ENCODE peak calls at places on chromosomes 13 and 19, in four cellular contexts. M is NCI-H524; O is smooth muscle cell of the brain vasculature; Y is CD8-positive, alpha-beta memory T cell. L is an unnamed sample.

GRCh38 chr19:14081797-14082674 is 3.5 kb downstream of the C19orf67 start:
- DNase-seq in Y (no peak), M (no peak), O (no peak), L (no peak)

GRCh38 chr19:38722947-38723605 is 21.2 kb downstream of the CAPN12 start:
- DNase-seq in M (no peak), Y (no peak), O (no peak), L (no peak)

GRCh38 chr19:7366701-7367420 is 18.1 kb downstream of the ARHGEF18 start:
- DNase-seq in Y (no peak), O (no peak), M (no peak), L (peak; percentile 16)

GRCh38 chr13:51211910-51212309 is 10.3 kb upstream of the FAM124A start:
- DNase-seq in O (no peak), M (no peak), Y (no peak), L (no peak)

GRCh38 chr13:106432636-106433035 is 102.8 kb downstream of the EFNB2 start:
- DNase-seq in M (no peak), O (no peak), Y (no peak), L (no peak)

GRCh38 chr19:50838239-50838638 is 4.9 kb upstream of the KLK15 start:
- DNase-seq in Y (no peak), M (no peak), O (no peak), L (no peak)

GRCh38 chr19:1913781-1914577 is 8.8 kb downstream of the ADAT3 start:
- DNase-seq in M (no peak), O (no peak), Y (no peak), L (no peak)

GRCh38 chr13:32840840-32841713 is 175.1 kb upstream of the KL start:
- DNase-seq in M (no peak), Y (no peak), O (no peak), L (no peak)

GRCh38 chr13:51817717-51818116 is 13.8 kb upstream of the DHRS12 start:
- DNase-seq in O (no peak), M (no peak), Y (no peak), L (no peak)

GRCh38 chr19:10686661-10687517 is 14.3 kb upstream of the QTRT1 start:
- DNase-seq in O (no peak), Y (no peak), M (no peak), L (no peak)

GRCh38 chr13:43195551-43195950 is 172.2 kb downstream of the DNAJC15 start:
- DNase-seq in O (no peak), Y (no peak), M (no peak), L (no peak)

GRCh38 chr13:58933475-58933874 is 1230.3 kb downstream of the DIAPH3 start:
- DNase-seq in Y (no peak), O (no peak), M (no peak), L (no peak)

GRCh38 chr13:114149774-114150740 is 17.6 kb upstream of the RASA3 start:
- DNase-seq in O (no peak), M (no peak), Y (no peak), L (no peak)

GRCh38 chr19:44718441-44719261 is 19.7 kb downstream of the CEACAM16 start:
- DNase-seq in Y (no peak), M (no peak), O (peak; percentile 29), L (no peak)

GRCh38 chr19:3955688-3956087 is 15.2 kb downstream of the DAPK3 start:
- DNase-seq in Y (no peak), M (no peak), O (no peak), L (no peak)

GRCh38 chr19:16325161-16325527 is 518 bp downstream of the KLF2 start:
- DNase-seq in M (no peak), O (no peak), Y (no peak), L (no peak)

GRCh38 chr13:89678722-89679121 is 1668.8 kb upstream of the MIR17HG start:
- DNase-seq in Y (no peak), O (no peak), M (no peak), L (no peak)

GRCh38 chr19:35005256-35005977 is 5.3 kb downstream of the GRAMD1A start:
- DNase-seq in Y (no peak), O (no peak), M (no peak), L (no peak)

GRCh38 chr19:15977690-15978089 is 28.9 kb downstream of the OR10H4 start:
- DNase-seq in O (no peak), M (no peak), Y (no peak), L (no peak)

GRCh38 chr13:47233734-47234133 is 336.9 kb upstream of the HTR2A start:
- DNase-seq in Y (no peak), M (no peak), O (no peak), L (no peak)

GRCh38 chr19:2578911-2579677 is 103.2 kb downstream of the GADD45B start:
- DNase-seq in O (peak; percentile 79), Y (peak; percentile 56), M (peak; percentile 41), L (no peak)

GRCh38 chr19:48348039-48348438 is 15.7 kb downstream of the TMEM143 start:
- DNase-seq in Y (no peak), M (no peak), O (no peak), L (no peak)

L was measured in NCI-H2171.